ENCODE peak calls at places on chromosomes 3 and 15, in nine cellular contexts. H is A549, J is ovary, A is transverse colon, I is IMR-90, O is heart left ventricle, R is adrenal gland, W is uterus, S is body of pancreas. F is an unnamed sample.

GRCh38 chr3:51916418-51916817 is 13.3 kb upstream of the IQCF1 start:
- DNase-seq in R (no peak), S (no peak), A (no peak), O (no peak), H (no peak), J (no peak), I (no peak), W (no peak), F (no peak)

GRCh38 chr3:71129611-71130515 is 453.7 kb downstream of the FOXP1 start:
- DNase-seq in O (no peak), J (no peak), H (peak; percentile 47), S (peak; percentile 41), A (no peak), R (peak; percentile 34), W (no peak), I (peak; percentile 60), F (no peak)

GRCh38 chr3:192571197-192571791 is 156.0 kb downstream of the FGF12 start:
- DNase-seq in O (peak; percentile 88), A (no peak), R (peak; percentile 72), H (peak; percentile 11), I (peak; percentile 32), J (peak; percentile 71), W (peak; percentile 56), S (peak; percentile 71), F (peak; percentile 49)

GRCh38 chr15:26146162-26146561 is 283.0 kb upstream of the ATP10A start:
- DNase-seq in O (no peak), A (no peak), R (no peak), W (no peak), S (no peak), H (no peak), I (no peak), J (no peak), F (no peak)

GRCh38 chr15:25176616-25176923 is 221.8 kb downstream of the SNRPN start:
- DNase-seq in O (peak; percentile 18), H (no peak), R (no peak), I (no peak), A (peak; percentile 1), W (no peak), S (peak; percentile 3), J (peak; percentile 17), F (no peak)

GRCh38 chr15:71325461-71325860 is 210.2 kb downstream of the THSD4 start:
- DNase-seq in H (no peak), J (no peak), A (no peak), I (peak; percentile 55), S (no peak), W (no peak), O (no peak), R (no peak), F (no peak)

GRCh38 chr3:172277151-172277652 is 171.1 kb downstream of the GHSR start:
- DNase-seq in I (no peak), A (no peak), J (no peak), W (no peak), H (no peak), R (no peak), O (no peak), S (no peak), F (no peak)

GRCh38 chr3:25556504-25556903 is 108.2 kb downstream of the TOP2B start:
- DNase-seq in H (peak; percentile 18), A (no peak), O (no peak), R (no peak), I (no peak), W (no peak), J (no peak), S (no peak), F (no peak)

GRCh38 chr15:43648649-43649429 is at the start of gene CATSPER2:
- DNase-seq in O (no peak), W (no peak), H (no peak), A (no peak), J (no peak), S (no peak), R (no peak), I (no peak), F (no peak)

GRCh38 chr15:85504739-85505676 is 124.6 kb downstream of the AKAP13 start:
- DNase-seq in O (no peak), S (peak; percentile 59), I (peak; percentile 74), J (no peak), A (peak; percentile 46), R (peak; percentile 71), W (peak; percentile 72), H (peak; percentile 74), F (peak; percentile 49)

GRCh38 chr3:63895422-63896189 is 16.6 kb downstream of the SCAANT1 start:
- DNase-seq in H (no peak), I (no peak), A (no peak), W (no peak), O (no peak), J (no peak), R (no peak), S (no peak), F (no peak)

GRCh38 chr3:114879059-114880031 is 267.7 kb downstream of the ZBTB20 start:
- DNase-seq in W (no peak), H (peak; percentile 7), A (no peak), O (no peak), R (peak; percentile 57), I (peak; percentile 77), J (no peak), S (no peak), F (no peak)

GRCh38 chr3:10519236-10519635 is 13.8 kb upstream of the ATP2B2 start:
- DNase-seq in I (no peak), R (no peak), H (no peak), O (no peak), W (no peak), A (no peak), S (no peak), J (peak; percentile 4), F (no peak)

GRCh38 chr3:172228041-172228440 is 188.7 kb downstream of the FNDC3B start:
- DNase-seq in J (no peak), S (no peak), I (no peak), A (no peak), H (no peak), W (no peak), R (no peak), O (no peak), F (no peak)

DNA sequence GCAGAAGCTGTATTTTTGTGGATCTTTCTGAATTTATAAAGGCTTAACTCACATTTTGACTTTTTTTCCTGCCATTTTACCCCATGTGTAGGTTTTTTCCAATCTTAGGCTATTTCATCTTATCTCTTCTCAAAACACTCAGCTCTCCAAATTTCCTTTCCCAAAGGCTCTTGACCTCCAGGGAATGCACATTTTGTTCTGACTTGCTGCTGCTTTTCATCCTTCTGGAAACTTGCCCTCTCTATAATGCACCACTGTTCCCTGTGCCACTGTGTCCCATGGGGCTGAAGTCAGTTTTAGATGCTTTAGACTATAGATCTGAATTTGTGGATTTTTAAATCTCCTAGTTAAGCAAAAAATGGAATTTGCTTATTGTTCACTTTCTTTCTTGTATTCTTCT is 9.1 kb downstream of the PYDC2 start:
- DNase-seq in J (no peak), S (no peak), A (no peak), R (no peak), O (no peak), I (no peak), H (no peak), W (no peak), F (no peak)
- H3K27ac ChIP-seq in J (no peak overlapping the region), S (no peak overlapping the region), A (no peak overlapping the region), R (no peak overlapping the region), O (no peak overlapping the region), I (no peak overlapping the region), H (no peak overlapping the region), W (no peak overlapping the region), F (no peak overlapping the region)

GRCh38 chr3:69688400-69688799 is 50.9 kb upstream of the MITF start:
- DNase-seq in H (no peak), W (no peak), I (no peak), S (no peak), O (no peak), J (no peak), R (no peak), A (no peak), F (no peak)

GRCh38 chr3:69684309-69684981 is 54.8 kb upstream of the MITF start:
- DNase-seq in A (no peak), O (no peak), W (no peak), R (no peak), J (no peak), I (no peak), H (no peak), S (no peak), F (no peak)

DNA sequence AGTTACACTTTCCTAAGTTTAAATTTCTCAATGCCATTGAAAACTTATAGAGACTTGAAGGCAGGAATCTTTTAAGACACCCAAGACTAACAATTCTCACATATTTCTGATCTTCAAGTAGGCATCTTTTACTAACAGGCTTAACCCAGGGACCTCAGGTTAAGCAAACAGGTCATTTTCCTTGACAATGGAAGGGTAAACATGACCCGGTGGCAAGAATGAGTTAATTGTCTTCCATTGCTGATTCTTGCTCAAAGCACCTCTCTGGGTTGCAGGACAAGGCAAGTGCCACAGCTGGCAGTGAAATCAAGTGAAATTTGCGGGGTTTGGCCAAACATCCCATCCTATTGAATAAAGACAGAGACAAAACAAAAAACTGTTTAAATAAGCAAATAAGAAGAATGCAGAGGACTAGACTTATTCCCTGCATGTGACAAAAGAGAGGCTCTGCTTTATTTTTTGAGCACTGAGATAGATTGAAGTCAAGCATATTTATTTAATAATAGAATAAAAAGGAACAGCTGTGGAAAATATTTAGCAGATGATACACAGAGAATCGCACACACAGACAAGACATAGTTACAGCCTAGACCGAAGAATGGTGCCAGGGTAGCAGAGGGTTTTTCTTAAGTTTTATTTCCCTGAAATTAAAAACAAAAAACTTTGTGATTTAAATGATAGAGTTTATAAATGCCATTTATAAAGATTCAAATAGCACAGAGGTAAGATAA is 56.0 kb upstream of the MITF start:
- DNase-seq in R (no peak), A (no peak), O (no peak), W (no peak), S (no peak), I (no peak), H (peak; percentile 75), J (no peak), F (no peak)
- TF ChIP-seq POLR2A in R (no peak), A (no peak), O (no peak), W (no peak), S (no peak), I (no peak), H (no peak), J (no peak), F (no peak)

DNA sequence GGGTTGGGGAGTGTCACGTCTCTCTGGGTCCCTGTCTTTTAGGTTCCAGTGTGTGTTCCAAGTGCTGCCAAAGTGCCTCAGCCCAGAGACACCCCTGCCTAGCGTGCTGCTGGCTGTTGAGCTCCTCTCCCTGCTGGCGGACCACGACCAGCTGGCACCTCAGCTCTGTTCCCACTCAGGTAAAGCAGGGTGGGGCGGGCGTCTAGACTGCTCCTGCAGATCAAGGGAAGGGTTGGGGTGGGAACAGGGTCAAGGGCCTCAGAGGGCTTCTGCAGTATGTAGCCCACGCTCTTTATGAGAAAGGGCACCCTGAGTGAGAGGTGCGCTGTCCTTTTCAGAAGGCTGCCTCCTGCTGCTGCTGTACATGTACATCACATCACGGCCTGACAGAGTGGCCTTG is 17.2 kb downstream of the ATRIP start:
- DNase-seq in W (no peak), J (no peak), A (no peak), R (no peak), I (no peak), S (no peak), H (no peak), O (no peak), F (no peak)
- H3K27ac ChIP-seq in W (no peak overlapping the region), J (no peak overlapping the region), A (no peak overlapping the region), R (no peak overlapping the region), I (no peak overlapping the region), S (no peak overlapping the region), H (no peak overlapping the region), O (no peak overlapping the region), F (no peak overlapping the region)

GRCh38 chr3:195271116-195271858 is at the start of gene XXYLT1:
- DNase-seq in R (peak; percentile 90), I (peak; percentile 80), J (peak; percentile 94), H (peak; percentile 86), S (peak; percentile 89), W (peak; percentile 83), A (peak; percentile 92), O (peak; percentile 92), F (peak; percentile 92)
- TF ChIP-seq POLR2A in R (no peak), I (peak; percentile 22), J (no peak), H (no peak), S (no peak), W (no peak), A (no peak), O (peak; percentile 52), F (no peak)